ENCODE peak calls at places on chromosomes 1 and 21, in nine cellular contexts. H is HS-5, E is GM23338, I is fibroblast of the aortic adventitia, X is fibroblast of mammary gland, M is kidney tubule cell, U is HuH-7, T is mesendoderm, G is GF-D8. F is an unnamed sample.

GRCh38 chr1:52668711-52669110 is 29.4 kb downstream of the COA7 start:
- DNase-seq in H (no peak), E (no peak), I (peak; percentile 28), X (peak; percentile 50), M (peak; percentile 55), U (no peak), T (no peak), G (no peak), F (no peak)

GRCh38 chr1:184050631-184051030 is 899 bp upstream of the TSEN15 start:
- DNase-seq in H (no peak), E (no peak), I (peak; percentile 65), X (no peak), M (no peak), U (no peak), T (peak; percentile 12), G (no peak), F (no peak)

GRCh38 chr1:205438213-205439158 is 16.6 kb upstream of the LEMD1 start:
- DNase-seq in H (no peak), E (peak; percentile 74), I (peak; percentile 80), X (peak; percentile 68), M (peak; percentile 80), U (peak; percentile 74), T (peak; percentile 61), G (no peak), F (no peak)

GRCh38 chr1:198496216-198497143 is 44.0 kb downstream of the ATP6V1G3 start:
- DNase-seq in H (peak; percentile 60), E (no peak), I (peak; percentile 74), X (peak; percentile 73), M (no peak), U (no peak), T (no peak), G (no peak), F (peak; percentile 77)

GRCh38 chr1:157369808-157370521 is 182.3 kb downstream of the FCRL5 start:
- DNase-seq in H (no peak), E (peak; percentile 85), I (peak; percentile 70), X (peak; percentile 56), M (peak; percentile 62), U (peak; percentile 40), T (peak; percentile 87), G (no peak), F (peak; percentile 97)

GRCh38 chr21:39515684-39516083 is 63.9 kb downstream of the SH3BGR start:
- DNase-seq in H (no peak), E (no peak), I (no peak), X (no peak), M (no peak), U (no peak), T (no peak), G (no peak), F (no peak)

GRCh38 chr1:34346128-34346527 is 169.4 kb downstream of the C1orf94 start:
- DNase-seq in H (no peak), E (no peak), I (no peak), X (no peak), M (no peak), U (no peak), T (no peak), G (no peak), F (no peak)

GRCh38 chr1:21640653-21641052 is 28.5 kb downstream of the RAP1GAP start:
- DNase-seq in H (no peak), E (no peak), I (no peak), X (no peak), M (no peak), U (no peak), T (no peak), G (no peak), F (no peak)

GRCh38 chr1:41378999-41379740 is 17.9 kb downstream of the FOXO6 start:
- DNase-seq in H (no peak), E (no peak), I (no peak), X (no peak), M (no peak), U (no peak), T (no peak), G (no peak), F (no peak)

GRCh38 chr1:202012544-202013478 is 2.4 kb downstream of the ELF3 start:
- DNase-seq in H (no peak), E (no peak), I (no peak), X (no peak), M (peak; percentile 14), U (no peak), T (no peak), G (no peak), F (no peak)

GRCh38 chr1:31196685-31197084 is 43.0 kb downstream of the NKAIN1 start:
- DNase-seq in H (peak; percentile 58), E (no peak), I (peak; percentile 77), X (peak; percentile 95), M (peak; percentile 82), U (no peak), T (no peak), G (no peak), F (no peak)

GRCh38 chr1:171869097-171869496 is 27.8 kb downstream of the DNM3 start:
- DNase-seq in H (no peak), E (no peak), I (no peak), X (no peak), M (peak; percentile 39), U (no peak), T (no peak), G (no peak), F (no peak)

GRCh38 chr1:208203127-208203847 is 40.9 kb downstream of the PLXNA2 start:
- DNase-seq in H (no peak), E (no peak), I (peak; percentile 92), X (peak; percentile 72), M (peak; percentile 25), U (no peak), T (no peak), G (no peak), F (no peak)

GRCh38 chr1:193747579-193747978 is 561.2 kb upstream of the B3GALT2 start:
- DNase-seq in H (no peak), E (no peak), I (no peak), X (peak; percentile 21), M (peak; percentile 13), U (no peak), T (no peak), G (no peak), F (no peak)

GRCh38 chr21:44083631-44084291 is 23.4 kb upstream of the PWP2 start:
- DNase-seq in H (no peak), E (no peak), I (no peak), X (no peak), M (no peak), U (no peak), T (no peak), G (no peak), F (no peak)

GRCh38 chr21:15751561-15751960 is 21.8 kb downstream of the USP25 start:
- DNase-seq in H (no peak), E (no peak), I (no peak), X (no peak), M (no peak), U (no peak), T (no peak), G (no peak), F (no peak)

GRCh38 chr1:31038360-31038759 is 27.2 kb downstream of the PUM1 start:
- DNase-seq in H (peak; percentile 38), E (no peak), I (peak; percentile 69), X (peak; percentile 62), M (no peak), U (no peak), T (no peak), G (no peak), F (peak; percentile 87)

GRCh38 chr1:184757406-184757805 is 2.7 kb upstream of the EDEM3 start:
- DNase-seq in H (no peak), E (no peak), I (no peak), X (no peak), M (no peak), U (no peak), T (peak; percentile 7), G (no peak), F (no peak)

GRCh38 chr1:44801491-44802305 is 1.5 kb downstream of the PLK3 start:
- DNase-seq in H (no peak), E (no peak), I (peak; percentile 39), X (no peak), M (peak; percentile 41), U (no peak), T (no peak), G (no peak), F (no peak)

GRCh38 chr1:51284487-51284954 is 45.8 kb downstream of the TTC39A start:
- DNase-seq in H (no peak), E (no peak), I (peak; percentile 59), X (no peak), M (peak; percentile 37), U (no peak), T (no peak), G (peak; percentile 18), F (no peak)

GRCh38 chr1:199084293-199084692 is 445.5 kb downstream of the PTPRC start:
- DNase-seq in H (no peak), E (peak; percentile 5), I (peak; percentile 56), X (peak; percentile 7), M (no peak), U (no peak), T (peak; percentile 13), G (peak; percentile 47), F (no peak)